ENCODE peak calls at places on chromosomes 1 and 21, in four cellular contexts. G is HepG2, D is A549, Y is K562. H is an unnamed sample.

GRCh38 chr21:15943009-15943666 is 213.4 kb downstream of the USP25 start:
- DNase-seq in D (peak), Y (no peak), G (peak), H (no peak)

GRCh38 chr1:27527857-27528700 is 38.1 kb upstream of the WASF2 start:
- DNase-seq in D (no peak), G (no peak), Y (peak), H (no peak)

GRCh38 chr1:206890125-206890637 is 7.1 kb upstream of the IL24 start:
- DNase-seq in Y (no peak), D (no peak), G (no peak), H (no peak)

GRCh38 chr1:6386371-6386949 is 7.1 kb downstream of the ACOT7 start:
- DNase-seq in D (no peak), Y (no peak), G (no peak), H (no peak)

GRCh38 chr1:38500352-38500751 is 359.2 kb downstream of the RRAGC start:
- DNase-seq in G (no peak), Y (peak), D (peak), H (no peak)

GRCh38 chr1:102858695-102859094 is 249.6 kb downstream of the COL11A1 start:
- DNase-seq in D (no peak), Y (no peak), G (no peak), H (no peak)

GRCh38 chr21:32484706-32485380 is 72.3 kb downstream of the EVA1C start:
- DNase-seq in Y (peak), D (no peak), G (no peak), H (no peak)

GRCh38 chr1:20390589-20391331 is 95.2 kb downstream of the CAMK2N1 start:
- DNase-seq in G (no peak), Y (no peak), D (no peak), H (no peak)

GRCh38 chr21:33663241-33663640 is 20.9 kb downstream of the ITSN1 start:
- DNase-seq in G (no peak), Y (no peak), D (no peak), H (no peak)

GRCh38 chr1:3515774-3516480 is 61.5 kb downstream of the ARHGEF16 start:
- DNase-seq in G (no peak), D (no peak), Y (no peak), H (peak)

GRCh38 chr1:103424645-103425044 is 100.9 kb upstream of the RNPC3 start:
- DNase-seq in D (no peak), Y (no peak), G (no peak), H (no peak)

GRCh38 chr1:175192111-175192629 is 406 bp downstream of the KIAA0040 start:
- DNase-seq in Y (peak), G (no peak), D (no peak), H (peak)

GRCh38 chr1:86705633-86705985 is 1.2 kb downstream of the SH3GLB1 start:
- DNase-seq in Y (no peak), D (no peak), G (no peak), H (no peak)

GRCh38 chr1:1182491-1183220 is 9.0 kb downstream of the TTLL10 start:
- DNase-seq in D (no peak), G (no peak), Y (no peak), H (no peak)

GRCh38 chr1:247407180-247407616 is 8.8 kb upstream of the NLRP3 start:
- DNase-seq in D (no peak), Y (no peak), G (no peak), H (peak)

DNA sequence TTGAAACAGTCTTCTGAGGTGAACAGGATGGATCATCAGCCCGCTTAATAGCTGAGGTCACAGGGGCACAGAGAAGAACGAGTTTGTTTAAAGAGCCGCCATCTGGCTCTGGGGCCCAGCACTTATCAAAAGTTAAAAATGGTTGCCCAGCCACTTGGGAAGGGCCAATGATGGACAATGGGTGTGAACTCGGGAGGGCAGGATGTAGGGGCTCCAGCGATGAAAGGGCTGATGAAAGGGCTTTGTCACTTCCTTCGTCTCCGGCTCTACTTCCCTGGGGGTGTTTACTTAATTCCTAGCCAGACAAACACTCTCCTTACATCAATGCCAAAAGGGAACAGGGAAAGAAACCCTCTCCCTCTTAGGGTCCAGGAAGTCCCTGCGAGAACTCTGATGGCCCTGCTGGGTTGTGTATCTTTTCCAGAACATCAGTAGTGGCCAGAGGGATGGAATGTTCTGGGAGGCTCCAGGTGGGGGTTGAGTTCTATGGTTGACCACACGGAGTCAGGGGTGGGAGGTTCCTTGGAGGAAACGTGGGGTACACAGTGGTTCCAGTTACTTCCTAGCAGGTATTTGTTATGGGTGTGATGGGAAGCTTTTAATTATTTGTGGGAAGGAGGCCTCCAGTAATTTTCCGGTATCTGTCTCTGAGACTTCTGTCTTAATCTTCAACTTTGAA is 9.0 kb upstream of the ABCG1 start:
- DNase-seq in D (no peak), Y (no peak), G (no peak), H (no peak)
- TF ChIP-seq POLR2A in D (no peak), Y (no peak), G (no peak), H (no peak)

DNA sequence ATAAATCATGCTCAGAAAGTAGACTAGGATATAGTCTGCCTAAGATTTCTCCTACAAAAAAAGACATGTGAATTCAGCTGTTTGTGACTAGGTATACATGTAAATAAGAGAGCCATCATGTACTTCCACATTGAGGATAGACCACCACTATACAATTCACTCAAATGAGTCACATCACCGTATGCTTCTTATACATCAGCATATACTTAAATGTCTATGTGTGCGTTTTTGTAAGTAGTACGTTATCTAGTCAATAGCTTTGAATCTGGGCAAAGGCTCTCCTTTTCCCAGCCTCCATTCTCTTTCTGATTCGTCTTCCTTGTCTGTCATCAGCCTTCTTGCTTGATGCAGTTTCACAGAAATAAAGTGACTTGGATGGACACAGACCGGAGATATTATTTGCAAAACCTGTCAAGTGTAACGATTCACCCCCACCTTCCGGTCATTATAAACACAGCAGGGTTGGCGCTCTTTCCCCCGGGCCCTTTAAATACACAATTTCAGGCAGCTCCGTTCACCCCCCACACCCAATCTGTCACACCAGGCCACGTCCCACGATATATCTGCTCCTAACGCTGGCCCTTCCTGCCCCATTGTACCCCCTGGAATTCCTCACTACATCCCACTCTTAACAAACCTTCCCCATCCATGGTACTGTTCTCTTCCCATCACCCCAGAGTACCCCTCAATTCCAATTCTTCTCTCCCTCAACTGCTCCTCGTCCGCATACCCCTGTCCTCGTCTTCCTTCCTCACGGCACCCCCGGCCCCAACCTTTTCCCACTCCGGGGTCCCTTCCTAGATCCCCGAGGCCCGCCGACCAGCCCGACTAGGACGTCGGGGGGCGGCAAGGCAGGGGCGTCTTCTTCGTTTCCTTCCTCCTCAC is 636 bp downstream of the VAMP4 start:
- DNase-seq in G (peak), D (peak), Y (peak), H (peak)
- TF ChIP-seq CTCF in G (peak), D (no peak), Y (peak), H (no peak)

GRCh38 chr1:155951753-155952504 is 10.5 kb downstream of the RXFP4 start:
- DNase-seq in D (no peak), G (no peak), Y (no peak), H (no peak)
- TF ChIP-seq MYC in D (no peak), G (no peak), Y (no peak), H (no peak)

GRCh38 chr1:244919320-244920282 is 55.3 kb upstream of the HNRNPU start:
- DNase-seq in Y (no peak), G (no peak), D (no peak), H (peak)

GRCh38 chr1:244915736-244916135 is 51.4 kb upstream of the HNRNPU start:
- DNase-seq in G (no peak), Y (no peak), D (no peak), H (no peak)

GRCh38 chr1:244917271-244917670 is 52.9 kb upstream of the HNRNPU start:
- DNase-seq in Y (no peak), G (no peak), D (no peak), H (no peak)

GRCh38 chr1:244920911-244921310 is 56.6 kb upstream of the HNRNPU start:
- DNase-seq in Y (no peak), G (no peak), D (no peak), H (peak)

DNA sequence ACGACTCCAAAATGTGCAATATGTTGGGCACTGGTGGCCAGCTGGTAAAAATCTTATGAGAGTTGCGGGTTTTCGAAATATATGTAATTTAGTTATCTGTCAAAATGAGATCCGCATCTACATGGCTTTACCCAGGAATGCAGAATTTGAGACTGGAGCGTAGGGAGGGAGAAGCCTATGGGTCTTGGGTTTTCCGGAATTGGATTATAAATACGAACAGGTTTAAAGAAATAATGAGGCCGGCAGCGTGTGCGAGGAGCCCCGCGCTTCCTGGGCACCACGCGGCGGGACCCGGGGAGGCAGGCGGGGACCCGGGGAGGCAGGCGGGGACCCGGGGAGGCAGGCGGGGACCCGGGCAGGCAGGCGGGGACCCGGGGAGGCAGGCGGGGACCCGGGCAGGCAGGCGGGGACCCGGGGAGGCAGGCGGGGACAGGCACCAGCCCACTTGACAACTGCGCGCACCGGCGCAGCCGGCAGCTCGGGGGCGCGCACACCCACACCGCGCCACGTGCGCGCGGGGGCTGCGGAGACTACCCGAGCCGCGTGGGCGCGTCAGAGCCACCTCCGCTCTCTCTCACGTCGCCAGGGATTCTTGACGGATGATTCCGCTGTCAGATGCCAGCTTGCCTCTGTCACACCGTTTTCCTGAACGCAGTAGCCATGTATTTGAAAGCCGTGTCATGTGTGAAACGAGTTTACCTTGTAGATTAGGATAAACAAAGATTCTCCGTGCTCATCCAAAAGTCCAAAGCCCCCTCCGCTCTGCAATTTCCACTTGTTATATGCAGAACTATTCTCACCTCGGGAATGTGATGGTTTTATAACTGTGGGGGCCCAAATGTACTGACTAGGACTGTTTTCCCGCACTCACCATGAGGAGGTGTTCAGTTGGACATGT is 54.3 kb upstream of the HNRNPU start:
- DNase-seq in G (no peak), Y (peak), D (peak), H (peak)
- TF ChIP-seq POLR2A in G (no peak), Y (peak), D (no peak), H (peak)

GRCh38 chr21:19607983-19608668 is 1204.5 kb upstream of the TMPRSS15 start:
- DNase-seq in D (no peak), G (no peak), Y (no peak), H (no peak)
- TF ChIP-seq CTCF in D (no peak), G (no peak), Y (no peak), H (no peak)

GRCh38 chr1:81974222-81974841 is 173.6 kb downstream of the ADGRL2 start:
- DNase-seq in Y (no peak), D (no peak), G (peak), H (no peak)
- TF ChIP-seq MYC in Y (no peak), D (no peak), G (no peak), H (no peak)

GRCh38 chr1:15833842-15834405 is 13.6 kb upstream of the SPEN start:
- DNase-seq in G (no peak), Y (no peak), D (no peak), H (no peak)

GRCh38 chr1:15835205-15835740 is 12.2 kb upstream of the SPEN start:
- DNase-seq in Y (no peak), G (peak), D (no peak), H (no peak)

GRCh38 chr1:15835741-15836510 is 11.6 kb upstream of the SPEN start:
- DNase-seq in G (peak), Y (peak), D (peak), H (peak)

GRCh38 chr1:15833069-15833679 is 14.3 kb upstream of the SPEN start:
- DNase-seq in D (no peak), Y (no peak), G (no peak), H (peak)

GRCh38 chr1:15834406-15835204 is 12.9 kb upstream of the SPEN start:
- DNase-seq in D (peak), Y (peak), G (peak), H (peak)
- TF ChIP-seq POLR2A in D (peak), Y (peak), G (peak), H (peak)

GRCh38 chr1:212630159-212630900 is 21.8 kb downstream of the ATF3 start:
- DNase-seq in G (peak), D (peak), Y (peak), H (peak)
- TF ChIP-seq CTCF in G (peak), D (peak), Y (peak), H (peak)

GRCh38 chr1:94863297-94863911 is 43.2 kb downstream of the SLC44A3 start:
- DNase-seq in Y (no peak), D (no peak), G (no peak), H (no peak)
- TF ChIP-seq MYC in Y (no peak), D (no peak), G (no peak), H (no peak)

H was measured in NB4.